ENCODE peak calls at places on chromosomes 13 and 19, in seven cellular contexts. N, T, K, C, W, L and Q are unnamed samples. For H3K27me3, the result is how much of the 10 kb centered on the place peaks cover.

GRCh38 chr13:34886476-34886875 is 55.6 kb upstream of the NBEA start:
- DNase-seq in N (no peak), L (no peak), C (no peak), W (no peak), K (no peak), T (no peak), Q (no peak)

GRCh38 chr13:75341025-75341424 is 140.9 kb downstream of the TBC1D4 start:
- DNase-seq in W (no peak), C (no peak), N (no peak), T (no peak), K (no peak), L (no peak), Q (no peak)

GRCh38 chr13:27583645-27584044 is 36.7 kb downstream of the LNX2 start:
- DNase-seq in N (peak), T (no peak), W (no peak), L (peak), K (no peak), C (no peak), Q (no peak)

GRCh38 chr19:18932216-18932841 is 8.7 kb downstream of the HOMER3 start:
- DNase-seq in K (peak), T (peak), W (peak), N (no peak), C (peak), L (peak), Q (peak)

GRCh38 chr19:50922316-50922853 is 11.2 kb upstream of the KLK4 start:
- DNase-seq in L (peak), T (peak), K (peak), N (peak), C (peak), W (peak), Q (peak)

GRCh38 chr13:100403675-100404074 is 184.9 kb downstream of the GGACT start:
- DNase-seq in L (peak), T (no peak), N (no peak), K (no peak), W (no peak), C (no peak), Q (no peak)

GRCh38 chr13:50130686-50131051 is 115.4 kb downstream of the KCNRG start:
- DNase-seq in T (no peak), L (no peak), C (peak), N (no peak), K (no peak), W (peak), Q (no peak)

GRCh38 chr13:113753171-113753570 is 5.9 kb upstream of the TMEM255B start:
- DNase-seq in C (peak), K (no peak), L (no peak), T (no peak), N (no peak), W (no peak), Q (no peak)

GRCh38 chr13:22271963-22272362 is 601.1 kb downstream of the FGF9 start:
- DNase-seq in K (no peak), C (no peak), L (no peak), T (no peak), N (no peak), W (no peak), Q (no peak)

GRCh38 chr13:66915596-66916185 is 314.4 kb downstream of the PCDH9 start:
- DNase-seq in C (no peak), W (no peak), K (no peak), L (peak), N (peak), T (no peak), Q (no peak)

GRCh38 chr13:21813110-21813509 is 142.2 kb downstream of the FGF9 start:
- DNase-seq in K (no peak), W (no peak), C (no peak), T (no peak), L (no peak), N (no peak), Q (no peak)

GRCh38 chr13:37194428-37194861 is 89.0 kb upstream of the CSNK1A1L start:
- DNase-seq in L (no peak), T (no peak), K (no peak), W (no peak), C (no peak), N (peak), Q (no peak)

GRCh38 chr19:15276620-15277019 is 44.4 kb upstream of the EPHX3 start:
- DNase-seq in N (no peak), L (no peak), K (no peak), C (no peak), W (no peak), T (no peak), Q (no peak)

GRCh38 chr13:95382906-95383305 is 81.7 kb upstream of the ABCC4 start:
- DNase-seq in C (no peak), N (no peak), L (no peak), T (no peak), K (no peak), W (no peak), Q (no peak)

GRCh38 chr13:65472336-65472735 is 1757.8 kb downstream of the PCDH9 start:
- DNase-seq in T (no peak), W (no peak), K (no peak), L (no peak), C (no peak), N (peak), Q (no peak)

GRCh38 chr13:57825066-57825465 is 193.5 kb downstream of the PCDH17 start:
- DNase-seq in K (no peak), T (no peak), W (no peak), N (no peak), L (no peak), C (no peak), Q (peak)

GRCh38 chr13:96090240-96091101 is 564 bp downstream of the HS6ST3 start:
- DNase-seq in T (no peak), K (no peak), C (no peak), L (no peak), W (peak), N (no peak), Q (peak)

GRCh38 chr19:16106121-16106520 is 5.6 kb upstream of the RAB8A start:
- DNase-seq in N (peak), W (no peak), C (no peak), K (no peak), T (no peak), L (no peak), Q (no peak)

GRCh38 chr13:110334256-110334655 is 27.2 kb downstream of the COL4A2 start:
- DNase-seq in N (peak), T (no peak), K (no peak), W (no peak), L (no peak), C (no peak), Q (no peak)

GRCh38 chr13:35478384-35479222 is 2.1 kb upstream of the MAB21L1 start:
- DNase-seq in C (no peak), T (no peak), L (no peak), N (no peak), W (no peak), K (no peak), Q (no peak)

GRCh38 chr13:44365008-44365407 is 8.6 kb upstream of the SERP2 start:
- DNase-seq in L (no peak), T (no peak), C (no peak), K (no peak), N (peak), W (no peak), Q (no peak)

GRCh38 chr19:6739884-6740588 is 556 bp downstream of the TRIP10 start:
- DNase-seq in L (no peak), T (no peak), N (no peak), C (peak), W (no peak), K (no peak), Q (peak)

GRCh38 chr13:113875429-113875815 is 11.5 kb upstream of the GAS6 start:
- DNase-seq in T (no peak), C (no peak), N (no peak), L (no peak), W (no peak), K (no peak), Q (no peak)

GRCh38 chr13:70098669-70099068 is 9.0 kb upstream of the ATXN8OS start:
- DNase-seq in C (no peak), T (no peak), W (no peak), L (no peak), K (no peak), N (no peak), Q (peak)

GRCh38 chr13:90510319-90510718 is 837.2 kb upstream of the MIR17HG start:
- DNase-seq in T (no peak), L (no peak), C (no peak), K (no peak), N (peak), W (no peak), Q (no peak)

GRCh38 chr13:89076622-89077021 is 1405.5 kb downstream of the SLITRK5 start:
- DNase-seq in L (no peak), C (no peak), T (no peak), N (no peak), K (no peak), W (no peak), Q (no peak)

GRCh38 chr13:32316030-32316344 is 679 bp downstream of the BRCA2 start:
- DNase-seq in L (no peak), K (no peak), N (no peak), W (no peak), C (no peak), T (no peak), Q (no peak)

GRCh38 chr13:80888421-80888820 is 547.5 kb upstream of the SPRY2 start:
- DNase-seq in C (no peak), K (no peak), W (no peak), N (no peak), L (no peak), T (no peak), Q (no peak)

GRCh38 chr13:113209336-113209879 is at the start of gene CUL4A:
- DNase-seq in L (peak), W (peak), N (peak), K (peak), C (peak), T (peak), Q (peak)

GRCh38 chr19:13833330-13834265 is 38.4 kb downstream of the ZSWIM4 start:
- DNase-seq in W (peak), N (peak), K (peak), C (peak), T (peak), L (peak), Q (peak)

GRCh38 chr19:17436094-17436873 is 12.2 kb downstream of the TMEM221 start:
- DNase-seq in T (no peak), K (no peak), C (no peak), N (no peak), L (no peak), W (no peak), Q (no peak)

GRCh38 chr13:111429064-111429558 is 108.7 kb downstream of the TEX29 start:
- DNase-seq in K (peak), C (no peak), N (no peak), T (peak), W (no peak), L (peak), Q (peak)

GRCh38 chr13:84655677-84656076 is 773.4 kb upstream of the SLITRK1 start:
- DNase-seq in C (no peak), N (peak), T (no peak), K (no peak), W (no peak), L (no peak), Q (no peak)

GRCh38 chr13:112714366-112714765 is 24.5 kb downstream of the ATP11A start:
- DNase-seq in K (no peak), C (no peak), N (no peak), T (no peak), L (no peak), W (no peak), Q (no peak)

DNA sequence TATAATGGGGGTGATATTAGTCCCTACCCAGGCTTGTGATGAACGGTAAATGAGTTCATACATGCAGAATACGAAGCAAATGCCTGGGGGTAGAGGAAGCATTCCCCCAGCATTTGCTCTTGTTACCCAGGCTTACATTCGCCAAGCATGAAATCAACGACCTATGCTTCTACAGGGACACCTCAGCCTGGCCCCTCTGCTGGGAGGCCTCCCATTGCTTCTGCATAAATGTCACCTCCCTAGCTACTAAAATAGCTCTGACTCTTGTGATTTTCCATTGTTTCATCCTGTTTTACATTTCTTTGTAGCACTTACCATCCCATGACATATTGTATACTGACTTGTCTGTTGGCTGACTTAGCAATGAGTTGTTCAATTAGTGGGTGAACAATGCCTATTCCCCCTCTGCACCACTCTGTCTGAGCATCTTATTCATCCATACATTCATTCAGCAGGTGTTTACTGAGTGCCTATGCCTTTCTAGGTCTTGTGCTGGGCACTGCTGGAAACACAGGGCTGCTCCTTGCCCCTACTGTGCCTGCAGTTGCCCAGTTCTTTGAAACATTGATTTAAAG is 47.0 kb downstream of the SPTBN4 start:
- DNase-seq in K (no peak), N (no peak), L (no peak), C (no peak), T (no peak), W (no peak), Q (no peak)
- H3K27me3 ChIP-seq in K (under half), N (under half), L (under half), C (under half), T (under half), W (under half), Q (under half)

GRCh38 chr13:39656325-39656677 is 839 bp downstream of the COG6 start:
- DNase-seq in N (peak), L (no peak), T (no peak), W (no peak), K (no peak), C (no peak), Q (no peak)
- H3K27me3 ChIP-seq in N (under half), L (under half), T (under half), W (under half), K (under half), C (under half), Q (under half)

GRCh38 chr19:35053667-35054293 is 12.3 kb downstream of the HPN start:
- DNase-seq in N (no peak), W (no peak), C (peak), K (no peak), T (no peak), L (no peak), Q (no peak)
- H3K27me3 ChIP-seq in N (under half), W (under half), C (under half), K (under half), T (under half), L (under half), Q (under half)

GRCh38 chr19:39182174-39182505 is 14.6 kb upstream of the NCCRP1 start:
- DNase-seq in W (no peak), T (no peak), N (no peak), C (no peak), L (no peak), K (no peak), Q (no peak)
- H3K27me3 ChIP-seq in W (under half), T (under half), N (under half), C (under half), L (under half), K (under half), Q (under half)